ENCODE peak calls at places on chromosomes 11 and 22, in nine cellular contexts. One of them, this sample, is unnamed. For H3K9me3 and H4K20me1, the result is how much of the 10 kb centered on the place peaks cover.

GRCh38 chr11:64742940-64743590 is 877 bp downstream of the RASGRP2 start:
- DNase-seq in HCT116: no peak
- DNase-seq in IMR-90: no peak
- DNase-seq in MM.1S: peak
- DNase-seq in H9: peak
- DNase-seq in hepatocyte: peak
- DNase-seq in DND-41: peak
- DNase-seq in fibroblast of lung: no peak
- DNase-seq in mammary epithelial cell: peak
- DNase-seq in this sample: peak

GRCh38 chr11:28535677-28536076 is 427.5 kb downstream of the METTL15 start:
- DNase-seq in hepatocyte: no peak
- DNase-seq in DND-41: no peak
- DNase-seq in MM.1S: no peak
- DNase-seq in H9: no peak
- DNase-seq in fibroblast of lung: no peak
- DNase-seq in HCT116: peak
- DNase-seq in IMR-90: no peak
- DNase-seq in mammary epithelial cell: peak
- DNase-seq in this sample: no peak

GRCh38 chr11:65663634-65664200 is 1.0 kb upstream of the RELA start:
- DNase-seq in DND-41: peak
- DNase-seq in H9: no peak
- DNase-seq in IMR-90: peak
- DNase-seq in mammary epithelial cell: peak
- DNase-seq in hepatocyte: peak
- DNase-seq in MM.1S: no peak
- DNase-seq in HCT116: no peak
- DNase-seq in fibroblast of lung: peak
- DNase-seq in this sample: peak

GRCh38 chr22:33787645-33788456 is 132.4 kb downstream of the LARGE1 start:
- DNase-seq in IMR-90: peak
- DNase-seq in DND-41: no peak
- DNase-seq in HCT116: no peak
- DNase-seq in hepatocyte: no peak
- DNase-seq in H9: no peak
- DNase-seq in MM.1S: peak
- DNase-seq in mammary epithelial cell: no peak
- DNase-seq in fibroblast of lung: no peak
- DNase-seq in this sample: no peak

GRCh38 chr22:45718391-45718790 is 46.8 kb downstream of the ATXN10 start:
- DNase-seq in H9: no peak
- DNase-seq in DND-41: no peak
- DNase-seq in MM.1S: no peak
- DNase-seq in IMR-90: no peak
- DNase-seq in HCT116: no peak
- DNase-seq in fibroblast of lung: no peak
- DNase-seq in hepatocyte: no peak
- DNase-seq in mammary epithelial cell: no peak
- DNase-seq in this sample: no peak

GRCh38 chr11:74371269-74372039 is 26.8 kb downstream of the PGM2L1 start:
- DNase-seq in H9: no peak
- DNase-seq in fibroblast of lung: peak
- DNase-seq in IMR-90: peak
- DNase-seq in MM.1S: no peak
- DNase-seq in mammary epithelial cell: peak
- DNase-seq in hepatocyte: no peak
- DNase-seq in DND-41: no peak
- DNase-seq in HCT116: no peak
- DNase-seq in this sample: no peak

GRCh38 chr22:23065069-23065451 is 5.3 kb upstream of the GNAZ start:
- DNase-seq in DND-41: peak
- DNase-seq in hepatocyte: no peak
- DNase-seq in H9: peak
- DNase-seq in HCT116: no peak
- DNase-seq in IMR-90: no peak
- DNase-seq in MM.1S: no peak
- DNase-seq in mammary epithelial cell: no peak
- DNase-seq in fibroblast of lung: no peak
- DNase-seq in this sample: peak

GRCh38 chr22:49247194-49247924 is 580.3 kb downstream of the BRD1 start:
- DNase-seq in IMR-90: no peak
- DNase-seq in MM.1S: no peak
- DNase-seq in hepatocyte: no peak
- DNase-seq in fibroblast of lung: no peak
- DNase-seq in HCT116: no peak
- DNase-seq in H9: peak
- DNase-seq in DND-41: no peak
- DNase-seq in mammary epithelial cell: no peak
- DNase-seq in this sample: no peak

GRCh38 chr22:20437253-20438065 is at the start of gene SCARF2:
- DNase-seq in H9: peak
- DNase-seq in mammary epithelial cell: no peak
- DNase-seq in hepatocyte: peak
- DNase-seq in IMR-90: peak
- DNase-seq in MM.1S: no peak
- DNase-seq in DND-41: no peak
- DNase-seq in HCT116: no peak
- DNase-seq in fibroblast of lung: peak
- DNase-seq in this sample: peak

GRCh38 chr11:1759151-1759850 is 4.4 kb downstream of the CTSD start:
- DNase-seq in mammary epithelial cell: no peak
- DNase-seq in HCT116: no peak
- DNase-seq in H9: no peak
- DNase-seq in hepatocyte: no peak
- DNase-seq in MM.1S: no peak
- DNase-seq in IMR-90: no peak
- DNase-seq in fibroblast of lung: no peak
- DNase-seq in DND-41: no peak
- DNase-seq in this sample: peak

GRCh38 chr11:93784935-93785360 is 866 bp downstream of the MED17 start:
- DNase-seq in H9: no peak
- DNase-seq in fibroblast of lung: peak
- DNase-seq in DND-41: no peak
- DNase-seq in hepatocyte: peak
- DNase-seq in HCT116: peak
- DNase-seq in MM.1S: no peak
- DNase-seq in IMR-90: no peak
- DNase-seq in mammary epithelial cell: no peak
- DNase-seq in this sample: peak

GRCh38 chr22:22937894-22938480 is 50.4 kb downstream of the IGLL5 start:
- DNase-seq in mammary epithelial cell: no peak
- DNase-seq in fibroblast of lung: no peak
- DNase-seq in H9: no peak
- DNase-seq in DND-41: no peak
- DNase-seq in HCT116: no peak
- DNase-seq in MM.1S: no peak
- DNase-seq in hepatocyte: no peak
- DNase-seq in IMR-90: no peak
- DNase-seq in this sample: no peak

GRCh38 chr11:7530013-7530412 is 16.2 kb downstream of the PPFIBP2 start:
- DNase-seq in DND-41: no peak
- DNase-seq in MM.1S: no peak
- DNase-seq in fibroblast of lung: no peak
- DNase-seq in mammary epithelial cell: no peak
- DNase-seq in H9: no peak
- DNase-seq in HCT116: no peak
- DNase-seq in hepatocyte: no peak
- DNase-seq in IMR-90: no peak
- DNase-seq in this sample: no peak

GRCh38 chr22:50691521-50691920 is 18.9 kb downstream of the SHANK3 start:
- DNase-seq in mammary epithelial cell: peak
- DNase-seq in HCT116: peak
- DNase-seq in H9: peak
- DNase-seq in fibroblast of lung: peak
- DNase-seq in hepatocyte: no peak
- DNase-seq in MM.1S: peak
- DNase-seq in IMR-90: peak
- DNase-seq in DND-41: peak
- DNase-seq in this sample: peak

GRCh38 chr11:112532506-112532905 is 271.8 kb upstream of the PLET1 start:
- DNase-seq in MM.1S: no peak
- DNase-seq in hepatocyte: no peak
- DNase-seq in fibroblast of lung: no peak
- DNase-seq in mammary epithelial cell: no peak
- DNase-seq in H9: no peak
- DNase-seq in DND-41: no peak
- DNase-seq in HCT116: no peak
- DNase-seq in IMR-90: no peak
- DNase-seq in this sample: no peak

GRCh38 chr11:135009125-135009524 is 597.1 kb upstream of the B3GAT1 start:
- DNase-seq in mammary epithelial cell: no peak
- DNase-seq in fibroblast of lung: no peak
- DNase-seq in DND-41: no peak
- DNase-seq in hepatocyte: no peak
- DNase-seq in HCT116: no peak
- DNase-seq in MM.1S: no peak
- DNase-seq in H9: no peak
- DNase-seq in IMR-90: no peak
- DNase-seq in this sample: no peak

GRCh38 chr22:46349238-46349637 is 13.7 kb downstream of the TRMU start:
- DNase-seq in mammary epithelial cell: no peak
- DNase-seq in HCT116: no peak
- DNase-seq in fibroblast of lung: no peak
- DNase-seq in hepatocyte: no peak
- DNase-seq in IMR-90: no peak
- DNase-seq in H9: no peak
- DNase-seq in MM.1S: no peak
- DNase-seq in DND-41: no peak
- DNase-seq in this sample: peak

GRCh38 chr22:43512279-43512678 is 100.5 kb downstream of the MPPED1 start:
- DNase-seq in hepatocyte: no peak
- DNase-seq in HCT116: no peak
- DNase-seq in IMR-90: no peak
- DNase-seq in MM.1S: no peak
- DNase-seq in DND-41: no peak
- DNase-seq in mammary epithelial cell: no peak
- DNase-seq in fibroblast of lung: no peak
- DNase-seq in H9: no peak
- DNase-seq in this sample: no peak
- H3K9me3 ChIP-seq in hepatocyte: under half
- H3K9me3 ChIP-seq in HCT116: under half
- H3K9me3 ChIP-seq in IMR-90: under half
- H3K9me3 ChIP-seq in MM.1S: under half
- H3K9me3 ChIP-seq in DND-41: under half
- H3K9me3 ChIP-seq in mammary epithelial cell: under half
- H3K9me3 ChIP-seq in fibroblast of lung: under half
- H3K9me3 ChIP-seq in H9: under half
- H3K9me3 ChIP-seq in this sample: under half

GRCh38 chr11:58330861-58331260 is 28.0 kb downstream of the OR5B17 start:
- DNase-seq in H9: no peak
- DNase-seq in DND-41: no peak
- DNase-seq in mammary epithelial cell: peak
- DNase-seq in fibroblast of lung: no peak
- DNase-seq in hepatocyte: no peak
- DNase-seq in MM.1S: no peak
- DNase-seq in IMR-90: peak
- DNase-seq in HCT116: no peak
- DNase-seq in this sample: peak
- H4K20me1 ChIP-seq in H9: under half
- H4K20me1 ChIP-seq in DND-41: under half
- H4K20me1 ChIP-seq in mammary epithelial cell: under half
- H4K20me1 ChIP-seq in fibroblast of lung: under half
- H4K20me1 ChIP-seq in hepatocyte: under half
- H4K20me1 ChIP-seq in MM.1S: under half
- H4K20me1 ChIP-seq in IMR-90: under half
- H4K20me1 ChIP-seq in HCT116: under half
- H4K20me1 ChIP-seq in this sample: under half

DNA sequence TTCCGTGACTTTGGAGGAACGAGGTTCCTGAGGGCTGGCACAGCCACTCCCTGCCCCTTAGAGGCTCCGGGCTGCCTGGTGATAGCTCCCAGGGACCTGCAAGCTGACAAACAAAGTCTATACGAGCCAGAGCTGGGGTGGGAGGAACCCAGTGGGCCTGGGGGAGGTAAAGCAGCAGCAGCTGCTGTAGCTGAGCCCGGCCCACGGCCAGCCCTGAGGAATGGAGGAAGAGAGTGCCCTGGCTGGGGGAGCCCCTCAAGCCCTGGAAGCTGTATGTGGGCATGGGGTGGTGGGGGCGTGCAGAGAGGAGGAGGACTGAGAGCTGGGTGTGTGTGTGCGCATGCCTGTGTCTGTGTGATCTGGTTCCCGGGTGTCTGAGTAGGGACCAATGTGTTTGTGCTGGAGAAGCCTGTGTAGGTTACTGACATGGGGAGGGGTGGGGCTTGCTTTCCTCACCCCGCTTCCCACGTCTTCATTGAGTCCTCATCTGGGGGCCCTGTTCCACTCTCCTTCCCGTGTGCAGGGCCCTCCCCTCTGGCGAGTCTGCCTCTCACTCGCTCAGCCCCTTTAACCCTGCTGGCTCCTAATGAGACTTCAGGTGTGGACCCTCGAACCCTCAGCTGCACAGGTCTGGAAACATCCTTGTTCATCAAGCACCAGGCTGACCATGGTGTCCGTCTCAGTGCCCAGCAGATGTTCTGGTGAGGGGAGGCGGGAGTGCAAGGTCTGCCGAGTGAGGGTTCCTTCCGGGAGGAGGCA is 10.8 kb downstream of the ST3GAL4 start:
- DNase-seq in HCT116: no peak
- DNase-seq in mammary epithelial cell: no peak
- DNase-seq in fibroblast of lung: no peak
- DNase-seq in IMR-90: no peak
- DNase-seq in MM.1S: no peak
- DNase-seq in hepatocyte: no peak
- DNase-seq in DND-41: no peak
- DNase-seq in H9: no peak
- DNase-seq in this sample: peak
- H3K9me3 ChIP-seq in HCT116: under half
- H3K9me3 ChIP-seq in mammary epithelial cell: under half
- H3K9me3 ChIP-seq in fibroblast of lung: under half
- H3K9me3 ChIP-seq in IMR-90: under half
- H3K9me3 ChIP-seq in MM.1S: under half
- H3K9me3 ChIP-seq in hepatocyte: under half
- H3K9me3 ChIP-seq in DND-41: under half
- H3K9me3 ChIP-seq in H9: under half
- H3K9me3 ChIP-seq in this sample: under half

GRCh38 chr11:12717851-12718291 is 43.6 kb downstream of the TEAD1 start:
- DNase-seq in H9: no peak
- DNase-seq in hepatocyte: no peak
- DNase-seq in DND-41: peak
- DNase-seq in IMR-90: no peak
- DNase-seq in HCT116: no peak
- DNase-seq in mammary epithelial cell: peak
- DNase-seq in MM.1S: peak
- DNase-seq in fibroblast of lung: no peak
- DNase-seq in this sample: no peak
- H4K20me1 ChIP-seq in H9: under half
- H4K20me1 ChIP-seq in hepatocyte: under half
- H4K20me1 ChIP-seq in DND-41: under half
- H4K20me1 ChIP-seq in IMR-90: half or more
- H4K20me1 ChIP-seq in HCT116: under half
- H4K20me1 ChIP-seq in mammary epithelial cell: under half
- H4K20me1 ChIP-seq in MM.1S: under half
- H4K20me1 ChIP-seq in fibroblast of lung: under half
- H4K20me1 ChIP-seq in this sample: half or more